ENCODE peak calls at places on chromosomes 1 and 21, in six cellular contexts. D, I, L, F, S and N are unnamed samples.
A peak's percentile ranks its signal among the peaks of the same experiment; 100 is the strongest.

GRCh38 chr1:229249854-229250644 is 20.9 kb upstream of the RAB4A start:
- DNase-seq in F (no peak), S (no peak), L (no peak), I (no peak), D (no peak), N (no peak)

GRCh38 chr1:6638226-6638625 is 13.6 kb downstream of the THAP3 start:
- DNase-seq in D (peak; percentile 77), L (peak; percentile 62), F (no peak), I (peak; percentile 39), S (no peak), N (no peak)

GRCh38 chr21:32768530-32768929 is 3.0 kb downstream of the PAXBP1 start:
- DNase-seq in I (no peak), S (no peak), L (no peak), D (no peak), F (no peak), N (no peak)

GRCh38 chr1:59692591-59692990 is 122.2 kb upstream of the HOOK1 start:
- DNase-seq in D (no peak), F (peak; percentile 47), I (peak; percentile 97), L (no peak), S (no peak), N (peak; percentile 94)

GRCh38 chr1:145729661-145730436 is 10.6 kb downstream of the CD160 start:
- DNase-seq in L (no peak), S (no peak), F (no peak), I (no peak), D (no peak), N (no peak)

GRCh38 chr1:59427155-59427554 is 130.3 kb downstream of the FGGY start:
- DNase-seq in L (no peak), F (no peak), S (no peak), D (no peak), I (no peak), N (no peak)

GRCh38 chr1:201537966-201538617 is 835 bp upstream of the NAV1 start:
- DNase-seq in F (no peak), I (no peak), S (no peak), D (no peak), L (no peak), N (no peak)

GRCh38 chr1:207959141-207959825 is 48.4 kb upstream of the CD34 start:
- DNase-seq in F (no peak), S (no peak), D (peak; percentile 63), L (peak; percentile 73), I (no peak), N (no peak)

GRCh38 chr1:178945763-178946266 is 74.9 kb upstream of the ANGPTL1 start:
- DNase-seq in I (no peak), F (no peak), D (no peak), S (no peak), L (no peak), N (no peak)

GRCh38 chr1:21200767-21201166 is 24.1 kb upstream of the EIF4G3 start:
- DNase-seq in D (no peak), F (no peak), I (no peak), L (no peak), S (no peak), N (no peak)

GRCh38 chr1:60367522-60367921 is 294.0 kb upstream of the C1orf87 start:
- DNase-seq in L (no peak), F (peak; percentile 7), I (no peak), S (no peak), D (no peak), N (no peak)

GRCh38 chr21:36721817-36722216 is 22.9 kb downstream of the SIM2 start:
- DNase-seq in D (no peak), S (no peak), F (no peak), L (no peak), I (no peak), N (no peak)

GRCh38 chr1:51506537-51506936 is 12.5 kb downstream of the EPS15 start:
- DNase-seq in F (no peak), L (no peak), S (peak; percentile 32), D (no peak), I (peak; percentile 74), N (peak; percentile 50)

GRCh38 chr1:208201241-208201640 is 42.9 kb downstream of the PLXNA2 start:
- DNase-seq in S (no peak), I (peak; percentile 67), F (peak; percentile 29), L (no peak), D (no peak), N (peak; percentile 77)

GRCh38 chr1:92858564-92859399 is 26.9 kb downstream of the RPL5 start:
- DNase-seq in I (peak; percentile 63), S (peak; percentile 91), L (no peak), D (peak; percentile 26), F (peak; percentile 26), N (peak; percentile 53)

GRCh38 chr1:45785583-45785982 is 17.8 kb upstream of the MAST2 start:
- DNase-seq in F (no peak), I (no peak), D (no peak), L (no peak), S (peak; percentile 47), N (no peak)

GRCh38 chr1:71522721-71523120 is 441.9 kb upstream of the ZRANB2 start:
- DNase-seq in D (no peak), F (no peak), I (peak; percentile 75), S (no peak), L (no peak), N (no peak)

GRCh38 chr1:222171005-222171404 is 376.9 kb downstream of the HHIPL2 start:
- DNase-seq in I (peak; percentile 28), D (no peak), L (no peak), F (peak; percentile 37), S (peak; percentile 24), N (no peak)
- TF ChIP-seq CTCF in I (peak; percentile 70), D (peak; percentile 51), L (peak; percentile 45), F (peak; percentile 81), S (peak; percentile 72), N (peak; percentile 42)

GRCh38 chr1:213162862-213163261 is 111.8 kb downstream of the RPS6KC1 start:
- DNase-seq in L (no peak), I (no peak), F (no peak), D (no peak), S (no peak), N (no peak)
- H3K4me3 ChIP-seq in L (no peak overlapping the region), I (no peak overlapping the region), F (no peak overlapping the region), D (no peak overlapping the region), S (no peak overlapping the region), N (no peak overlapping the region)

GRCh38 chr21:35052786-35053185 is 3.7 kb upstream of the RUNX1 start:
- DNase-seq in D (no peak), I (no peak), L (no peak), F (no peak), S (no peak), N (no peak)

GRCh38 chr21:35057428-35057827 is 8.3 kb upstream of the RUNX1 start:
- DNase-seq in F (no peak), D (no peak), L (no peak), I (no peak), S (no peak), N (no peak)

GRCh38 chr21:35051287-35051818 is 2.3 kb upstream of the RUNX1 start:
- DNase-seq in D (peak; percentile 30), L (peak; percentile 95), S (peak; percentile 92), I (peak; percentile 70), F (peak; percentile 11), N (no peak)

GRCh38 chr21:35050348-35051286 is 1.5 kb upstream of the RUNX1 start:
- DNase-seq in L (no peak), I (no peak), S (peak; percentile 67), D (no peak), F (no peak), N (no peak)

DNA sequence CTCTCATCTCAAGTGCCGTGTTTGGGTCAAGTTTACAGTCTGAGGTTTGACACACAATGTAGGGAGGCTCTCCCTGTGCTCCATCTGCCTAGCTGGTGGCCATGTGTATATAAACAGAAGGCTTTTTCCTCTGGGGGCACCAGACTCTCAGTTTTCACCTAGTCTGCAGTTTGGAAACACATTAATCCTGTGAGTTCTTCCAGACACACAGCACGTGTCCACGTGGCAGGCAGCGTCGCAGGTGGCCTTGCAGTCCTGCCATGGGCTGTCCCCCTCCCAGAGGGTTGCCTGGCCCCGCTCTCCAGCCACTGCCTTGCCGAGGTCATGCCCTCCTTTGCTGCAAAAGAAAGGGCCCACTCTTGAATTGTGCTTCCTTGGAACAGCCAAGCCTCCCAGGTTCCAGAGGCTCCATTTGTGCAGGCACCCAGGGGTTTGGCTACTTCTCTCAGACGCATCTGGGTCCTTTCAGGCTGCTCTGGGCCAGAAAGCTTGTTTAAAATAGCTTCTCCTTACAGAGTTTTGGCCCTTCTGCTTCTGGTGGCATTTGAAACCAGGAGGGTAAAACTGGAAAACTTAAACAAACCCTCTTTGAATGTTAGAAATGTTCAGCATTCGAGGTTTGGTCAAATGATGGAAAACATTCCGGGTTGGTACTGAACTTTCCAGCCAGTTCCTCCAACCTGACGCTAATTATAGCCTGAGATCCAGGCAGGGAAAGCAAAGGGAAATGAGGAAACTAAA is 4.4 kb upstream of the RUNX1 start:
- DNase-seq in D (no peak), L (no peak), S (no peak), I (no peak), F (no peak), N (no peak)
- TF ChIP-seq CTCF in D (no peak), L (no peak), S (peak; percentile 31), I (peak; percentile 24), F (no peak), N (no peak)

DNA sequence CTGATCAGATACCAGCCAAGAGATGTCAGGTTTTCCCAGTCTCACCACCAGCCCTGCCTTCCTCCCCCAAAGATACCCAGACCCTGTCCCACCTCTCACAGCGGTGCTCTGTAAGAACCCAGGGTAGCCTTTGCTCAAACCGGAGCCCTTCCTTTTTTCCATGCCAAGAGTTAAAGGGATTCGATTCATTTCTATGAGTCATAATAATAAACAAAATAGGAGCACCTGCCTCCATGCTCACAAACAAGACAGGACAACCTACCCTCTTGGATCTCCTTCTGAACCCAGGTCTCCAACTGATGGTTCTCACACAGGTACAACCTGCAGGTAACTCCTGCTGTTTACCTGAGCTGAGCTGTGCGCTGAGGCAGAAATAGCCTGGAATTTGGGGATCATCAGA is 5.9 kb upstream of the ATP1A2 start:
- DNase-seq in F (no peak), I (no peak), S (no peak), L (no peak), D (no peak), N (no peak)
- H3K4me3 ChIP-seq in F (no peak overlapping the region), I (no peak overlapping the region), S (no peak overlapping the region), L (no peak overlapping the region), D (no peak overlapping the region), N (no peak overlapping the region)

GRCh38 chr1:113073457-113073950 is 506 bp downstream of the LRIG2 start:
- DNase-seq in L (no peak), F (no peak), I (peak; percentile 13), D (peak; percentile 45), S (no peak), N (no peak)
- TF ChIP-seq CTCF in L (peak; percentile 24), F (peak; percentile 48), I (peak; percentile 64), D (no peak), S (peak; percentile 59), N (peak; percentile 69)

GRCh38 chr1:28915036-28915895 is 897 bp downstream of the EPB41 start:
- DNase-seq in S (peak; percentile 63), D (peak; percentile 6), L (peak; percentile 55), F (peak; percentile 27), I (no peak), N (no peak)
- H3K4me3 ChIP-seq in S (peak overlapping the region; percentile 92), D (peak overlapping the region; percentile 68), L (peak overlapping the region; percentile 73), F (peak overlapping the region; percentile 71), I (peak overlapping the region; percentile 50), N (peak overlapping the region; percentile 69)

GRCh38 chr1:56967900-56968832 is 2.4 kb upstream of the C8B start:
- DNase-seq in I (no peak), F (peak; percentile 63), D (no peak), L (peak; percentile 51), S (no peak), N (no peak)
- TF ChIP-seq CTCF in I (peak; percentile 72), F (peak; percentile 66), D (no peak), L (peak; percentile 51), S (peak; percentile 66), N (peak; percentile 62)

GRCh38 chr1:44245066-44245465 is 31.8 kb downstream of the DMAP1 start:
- DNase-seq in S (no peak), L (no peak), I (no peak), F (no peak), D (no peak), N (no peak)
- H3K4me3 ChIP-seq in S (no peak overlapping the region), L (no peak overlapping the region), I (no peak overlapping the region), F (no peak overlapping the region), D (no peak overlapping the region), N (no peak overlapping the region)